ENCODE peak calls at places on chromosomes 2 and 18, in seven cellular contexts. One of them, this sample, is unnamed.

GRCh38 chr2:70964596-70965386 is 13.6 kb upstream of the ANKRD53 start:
- DNase-seq in testis: peak; percentile 83
- DNase-seq in left ventricle myocardium inferior: peak; percentile 73
- DNase-seq in CD4-positive, alpha-beta T cell: peak; percentile 78
- DNase-seq in kidney: no peak
- DNase-seq in neural progenitor cell: peak; percentile 93
- DNase-seq in uterus: peak; percentile 80
- DNase-seq in this sample: peak; percentile 43

GRCh38 chr18:75612491-75612890 is 185.0 kb upstream of the SMIM21 start:
- DNase-seq in left ventricle myocardium inferior: no peak
- DNase-seq in uterus: no peak
- DNase-seq in CD4-positive, alpha-beta T cell: no peak
- DNase-seq in kidney: no peak
- DNase-seq in testis: no peak
- DNase-seq in neural progenitor cell: no peak
- DNase-seq in this sample: no peak

GRCh38 chr2:237471457-237472186 is 15.4 kb upstream of the MLPH start:
- DNase-seq in uterus: no peak
- DNase-seq in kidney: no peak
- DNase-seq in left ventricle myocardium inferior: no peak
- DNase-seq in CD4-positive, alpha-beta T cell: peak; percentile 24
- DNase-seq in neural progenitor cell: peak; percentile 71
- DNase-seq in testis: peak; percentile 68
- DNase-seq in this sample: peak; percentile 53

GRCh38 chr2:227890495-227891079 is 19.2 kb downstream of the DAW1 start:
- DNase-seq in kidney: no peak
- DNase-seq in left ventricle myocardium inferior: no peak
- DNase-seq in testis: no peak
- DNase-seq in neural progenitor cell: peak; percentile 69
- DNase-seq in CD4-positive, alpha-beta T cell: no peak
- DNase-seq in uterus: no peak
- DNase-seq in this sample: peak; percentile 77

GRCh38 chr2:70515938-70516337 is 37.7 kb downstream of the TGFA start:
- DNase-seq in neural progenitor cell: no peak
- DNase-seq in left ventricle myocardium inferior: no peak
- DNase-seq in kidney: no peak
- DNase-seq in testis: no peak
- DNase-seq in uterus: no peak
- DNase-seq in CD4-positive, alpha-beta T cell: no peak
- DNase-seq in this sample: peak; percentile 37

GRCh38 chr2:11069566-11070185 is 85.6 kb upstream of the SLC66A3 start:
- DNase-seq in uterus: no peak
- DNase-seq in left ventricle myocardium inferior: no peak
- DNase-seq in CD4-positive, alpha-beta T cell: no peak
- DNase-seq in testis: no peak
- DNase-seq in kidney: no peak
- DNase-seq in neural progenitor cell: no peak
- DNase-seq in this sample: no peak

GRCh38 chr2:241560883-241561474 is 2.4 kb downstream of the BOK start:
- DNase-seq in kidney: peak; percentile 82
- DNase-seq in CD4-positive, alpha-beta T cell: no peak
- DNase-seq in uterus: no peak
- DNase-seq in testis: peak; percentile 31
- DNase-seq in neural progenitor cell: no peak
- DNase-seq in left ventricle myocardium inferior: no peak
- DNase-seq in this sample: no peak

GRCh38 chr2:10242998-10243925 is 59.4 kb upstream of the HPCAL1 start:
- DNase-seq in kidney: peak; percentile 61
- DNase-seq in uterus: no peak
- DNase-seq in neural progenitor cell: no peak
- DNase-seq in testis: no peak
- DNase-seq in CD4-positive, alpha-beta T cell: no peak
- DNase-seq in left ventricle myocardium inferior: peak; percentile 7
- DNase-seq in this sample: no peak

GRCh38 chr2:100610381-100610831 is 47.6 kb downstream of the PDCL3 start:
- DNase-seq in neural progenitor cell: peak; percentile 80
- DNase-seq in testis: peak; percentile 86
- DNase-seq in kidney: peak; percentile 84
- DNase-seq in left ventricle myocardium inferior: peak; percentile 63
- DNase-seq in CD4-positive, alpha-beta T cell: peak; percentile 79
- DNase-seq in uterus: peak; percentile 77
- DNase-seq in this sample: peak; percentile 61
- TF ChIP-seq CTCF in neural progenitor cell: peak; percentile 69
- TF ChIP-seq CTCF in testis: peak; percentile 45
- TF ChIP-seq CTCF in kidney: peak; percentile 50
- TF ChIP-seq CTCF in left ventricle myocardium inferior: peak; percentile 71
- TF ChIP-seq CTCF in CD4-positive, alpha-beta T cell: peak; percentile 89
- TF ChIP-seq CTCF in uterus: peak; percentile 53
- TF ChIP-seq CTCF in this sample: peak; percentile 67

GRCh38 chr2:18435425-18436037 is 124.9 kb downstream of the RDH14 start:
- DNase-seq in kidney: no peak
- DNase-seq in testis: peak; percentile 55
- DNase-seq in left ventricle myocardium inferior: no peak
- DNase-seq in uterus: no peak
- DNase-seq in neural progenitor cell: peak; percentile 62
- DNase-seq in CD4-positive, alpha-beta T cell: no peak
- DNase-seq in this sample: peak; percentile 69
- TF ChIP-seq CTCF in kidney: peak; percentile 40
- TF ChIP-seq CTCF in testis: peak; percentile 65
- TF ChIP-seq CTCF in left ventricle myocardium inferior: peak; percentile 64
- TF ChIP-seq CTCF in uterus: peak; percentile 49
- TF ChIP-seq CTCF in neural progenitor cell: peak; percentile 80
- TF ChIP-seq CTCF in CD4-positive, alpha-beta T cell: peak; percentile 49
- TF ChIP-seq CTCF in this sample: peak; percentile 63

GRCh38 chr2:20223345-20224190 is 1.4 kb downstream of the SDC1 start:
- DNase-seq in CD4-positive, alpha-beta T cell: no peak
- DNase-seq in testis: peak; percentile 45
- DNase-seq in neural progenitor cell: peak; percentile 72
- DNase-seq in kidney: peak; percentile 86
- DNase-seq in uterus: peak; percentile 39
- DNase-seq in left ventricle myocardium inferior: no peak
- DNase-seq in this sample: peak; percentile 50
- TF ChIP-seq CTCF in CD4-positive, alpha-beta T cell: no peak
- TF ChIP-seq CTCF in testis: no peak
- TF ChIP-seq CTCF in neural progenitor cell: peak; percentile 14
- TF ChIP-seq CTCF in kidney: no peak
- TF ChIP-seq CTCF in uterus: no peak
- TF ChIP-seq CTCF in left ventricle myocardium inferior: no peak
- TF ChIP-seq CTCF in this sample: no peak

GRCh38 chr2:63697160-63697559 is 108.4 kb downstream of the MDH1 start:
- DNase-seq in uterus: no peak
- DNase-seq in left ventricle myocardium inferior: no peak
- DNase-seq in kidney: no peak
- DNase-seq in testis: no peak
- DNase-seq in neural progenitor cell: no peak
- DNase-seq in CD4-positive, alpha-beta T cell: no peak
- DNase-seq in this sample: no peak
- TF ChIP-seq CTCF in uterus: no peak
- TF ChIP-seq CTCF in left ventricle myocardium inferior: no peak
- TF ChIP-seq CTCF in kidney: no peak
- TF ChIP-seq CTCF in testis: no peak
- TF ChIP-seq CTCF in neural progenitor cell: no peak
- TF ChIP-seq CTCF in CD4-positive, alpha-beta T cell: no peak
- TF ChIP-seq CTCF in this sample: no peak

GRCh38 chr2:204869142-204869823 is 324.0 kb downstream of the PARD3B start:
- DNase-seq in uterus: no peak
- DNase-seq in kidney: no peak
- DNase-seq in testis: no peak
- DNase-seq in CD4-positive, alpha-beta T cell: no peak
- DNase-seq in neural progenitor cell: no peak
- DNase-seq in left ventricle myocardium inferior: no peak
- DNase-seq in this sample: peak; percentile 16

GRCh38 chr2:204870053-204870452 is 324.8 kb downstream of the PARD3B start:
- DNase-seq in left ventricle myocardium inferior: no peak
- DNase-seq in testis: no peak
- DNase-seq in CD4-positive, alpha-beta T cell: no peak
- DNase-seq in kidney: no peak
- DNase-seq in neural progenitor cell: no peak
- DNase-seq in uterus: no peak
- DNase-seq in this sample: no peak

GRCh38 chr2:204871246-204871953 is 326.1 kb downstream of the PARD3B start:
- DNase-seq in neural progenitor cell: peak; percentile 28
- DNase-seq in testis: no peak
- DNase-seq in uterus: no peak
- DNase-seq in left ventricle myocardium inferior: no peak
- DNase-seq in kidney: no peak
- DNase-seq in CD4-positive, alpha-beta T cell: no peak
- DNase-seq in this sample: peak; percentile 47
- TF ChIP-seq CTCF in neural progenitor cell: peak; percentile 59
- TF ChIP-seq CTCF in testis: no peak
- TF ChIP-seq CTCF in uterus: peak; percentile 40
- TF ChIP-seq CTCF in left ventricle myocardium inferior: peak; percentile 49
- TF ChIP-seq CTCF in kidney: peak; percentile 32
- TF ChIP-seq CTCF in CD4-positive, alpha-beta T cell: peak; percentile 84
- TF ChIP-seq CTCF in this sample: peak; percentile 30

DNA sequence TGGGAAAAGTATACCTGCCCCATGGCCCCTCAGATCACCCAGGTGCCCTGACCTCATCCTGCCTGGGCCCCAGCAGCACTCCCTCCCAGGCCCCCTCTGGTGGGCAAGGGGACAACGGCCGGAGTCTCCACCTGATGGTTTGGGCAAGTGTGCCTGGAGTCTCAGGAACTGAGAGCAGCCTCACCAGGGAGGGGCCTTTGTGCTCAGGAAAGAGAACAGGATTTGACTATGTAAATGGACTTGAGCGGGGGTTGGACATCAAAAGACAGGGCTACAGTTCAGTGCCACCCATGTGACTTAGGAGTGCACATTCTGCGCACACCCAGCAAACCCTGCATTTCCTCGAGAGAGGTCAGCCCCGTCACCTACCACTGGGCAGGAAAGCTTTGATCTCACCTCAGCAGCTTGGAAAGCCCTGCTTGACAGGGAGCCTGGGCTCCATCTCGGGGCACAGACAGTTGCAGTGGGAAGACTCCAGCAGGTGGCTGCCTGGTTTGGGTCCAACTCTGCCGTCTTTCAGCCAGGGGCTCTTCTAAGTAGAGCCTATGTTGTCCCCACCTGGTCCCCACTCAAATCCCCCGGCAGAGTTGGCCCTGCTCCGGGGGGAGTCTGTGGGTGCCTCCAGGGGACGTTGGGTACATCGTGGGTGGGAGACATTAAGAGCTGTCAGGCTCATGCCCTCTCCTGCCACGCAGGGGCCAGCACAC is 3.3 kb downstream of the INPP5D start:
- DNase-seq in neural progenitor cell: peak; percentile 31
- DNase-seq in kidney: no peak
- DNase-seq in uterus: no peak
- DNase-seq in CD4-positive, alpha-beta T cell: no peak
- DNase-seq in testis: peak; percentile 12
- DNase-seq in left ventricle myocardium inferior: no peak
- DNase-seq in this sample: no peak
- TF ChIP-seq CTCF in neural progenitor cell: peak; percentile 41
- TF ChIP-seq CTCF in kidney: no peak
- TF ChIP-seq CTCF in uterus: no peak
- TF ChIP-seq CTCF in CD4-positive, alpha-beta T cell: no peak
- TF ChIP-seq CTCF in testis: no peak
- TF ChIP-seq CTCF in left ventricle myocardium inferior: peak; percentile 11
- TF ChIP-seq CTCF in this sample: peak; percentile 11

DNA sequence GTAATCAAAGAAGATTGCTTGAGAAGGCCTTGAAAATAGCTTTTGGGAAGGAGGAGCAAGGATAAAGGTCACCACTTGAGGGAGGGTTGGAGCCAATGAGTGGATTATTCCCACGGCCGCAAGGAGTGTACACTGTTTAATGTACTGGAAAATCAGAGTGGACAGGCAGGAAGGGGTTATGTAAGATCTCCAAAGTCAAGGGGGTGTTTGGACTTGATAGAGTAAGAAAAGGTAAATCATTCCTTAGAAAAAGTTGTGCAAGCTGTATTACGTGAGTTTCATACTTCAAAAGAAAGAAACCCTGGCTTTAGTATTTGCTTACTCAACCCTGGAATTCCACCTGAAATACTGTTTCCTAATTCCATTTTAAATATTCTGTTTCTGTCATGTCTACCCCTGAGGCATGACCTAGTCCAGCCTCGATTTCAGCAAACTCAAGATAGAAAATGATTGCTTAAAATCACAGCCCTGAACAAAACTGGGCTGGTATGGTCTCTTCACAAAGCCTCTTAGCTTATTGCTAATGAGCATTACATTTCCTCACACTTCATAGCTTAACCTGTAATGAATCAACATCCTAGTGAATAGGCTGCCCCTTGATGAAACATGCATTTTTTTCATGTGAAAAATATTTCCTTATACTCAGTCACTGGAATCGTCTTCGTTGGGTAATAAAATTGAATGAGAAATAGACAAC is 1.1 kb downstream of the MREG start:
- DNase-seq in uterus: no peak
- DNase-seq in testis: no peak
- DNase-seq in kidney: no peak
- DNase-seq in left ventricle myocardium inferior: no peak
- DNase-seq in CD4-positive, alpha-beta T cell: no peak
- DNase-seq in neural progenitor cell: no peak
- DNase-seq in this sample: peak; percentile 87
- TF ChIP-seq CTCF in uterus: no peak
- TF ChIP-seq CTCF in testis: peak; percentile 11
- TF ChIP-seq CTCF in kidney: no peak
- TF ChIP-seq CTCF in left ventricle myocardium inferior: no peak
- TF ChIP-seq CTCF in CD4-positive, alpha-beta T cell: no peak
- TF ChIP-seq CTCF in neural progenitor cell: no peak
- TF ChIP-seq CTCF in this sample: peak; percentile 12

GRCh38 chr2:217918220-217919024 is 84.4 kb downstream of the TNS1 start:
- DNase-seq in uterus: no peak
- DNase-seq in testis: peak; percentile 77
- DNase-seq in kidney: peak; percentile 85
- DNase-seq in CD4-positive, alpha-beta T cell: no peak
- DNase-seq in neural progenitor cell: peak; percentile 55
- DNase-seq in left ventricle myocardium inferior: no peak
- DNase-seq in this sample: no peak
- TF ChIP-seq CTCF in uterus: peak; percentile 9
- TF ChIP-seq CTCF in testis: no peak
- TF ChIP-seq CTCF in kidney: no peak
- TF ChIP-seq CTCF in CD4-positive, alpha-beta T cell: no peak
- TF ChIP-seq CTCF in neural progenitor cell: peak; percentile 36
- TF ChIP-seq CTCF in left ventricle myocardium inferior: peak; percentile 56
- TF ChIP-seq CTCF in this sample: no peak

GRCh38 chr2:24490674-24491625 is at the start of gene NCOA1:
- DNase-seq in left ventricle myocardium inferior: peak; percentile 91
- DNase-seq in testis: peak; percentile 92
- DNase-seq in uterus: peak; percentile 91
- DNase-seq in kidney: peak; percentile 97
- DNase-seq in neural progenitor cell: peak; percentile 94
- DNase-seq in CD4-positive, alpha-beta T cell: peak; percentile 83
- DNase-seq in this sample: peak; percentile 88
- TF ChIP-seq CTCF in left ventricle myocardium inferior: peak; percentile 47
- TF ChIP-seq CTCF in testis: no peak
- TF ChIP-seq CTCF in uterus: no peak
- TF ChIP-seq CTCF in kidney: peak; percentile 29
- TF ChIP-seq CTCF in neural progenitor cell: peak; percentile 35
- TF ChIP-seq CTCF in CD4-positive, alpha-beta T cell: no peak
- TF ChIP-seq CTCF in this sample: no peak

This sample was measured in MCF 10A.